ENCODE peak calls at places on chromosome 5, in eight cellular contexts. One of them, this sample, is unnamed.
A peak's percentile ranks its signal among the peaks of the same experiment; 100 is the strongest.

GRCh38 chr5:126253406-126253805 is 169.8 kb upstream of the GRAMD2B start:
- DNase-seq in Peyer's patch: no peak
- DNase-seq in psoas muscle: no peak
- DNase-seq in esophagus squamous epithelium: no peak
- DNase-seq in heart right ventricle: no peak
- DNase-seq in mesendoderm: no peak
- DNase-seq in H9: no peak
- DNase-seq in foreskin keratinocyte: no peak
- DNase-seq in this sample: no peak

GRCh38 chr5:150485770-150486401 is 22.0 kb upstream of the NDST1 start:
- DNase-seq in Peyer's patch: peak; percentile 67
- DNase-seq in psoas muscle: peak; percentile 72
- DNase-seq in esophagus squamous epithelium: no peak
- DNase-seq in heart right ventricle: peak; percentile 78
- DNase-seq in mesendoderm: peak; percentile 75
- DNase-seq in H9: peak; percentile 46
- DNase-seq in foreskin keratinocyte: no peak
- DNase-seq in this sample: no peak

GRCh38 chr5:39606592-39606990 is 181.8 kb upstream of the DAB2 start:
- DNase-seq in Peyer's patch: no peak
- DNase-seq in psoas muscle: no peak
- DNase-seq in esophagus squamous epithelium: no peak
- DNase-seq in heart right ventricle: no peak
- DNase-seq in mesendoderm: no peak
- DNase-seq in H9: no peak
- DNase-seq in foreskin keratinocyte: no peak
- DNase-seq in this sample: no peak

GRCh38 chr5:142109356-142110045 is 922 bp downstream of the NDFIP1 start:
- DNase-seq in Peyer's patch: peak; percentile 52
- DNase-seq in psoas muscle: no peak
- DNase-seq in esophagus squamous epithelium: no peak
- DNase-seq in heart right ventricle: no peak
- DNase-seq in mesendoderm: peak; percentile 42
- DNase-seq in H9: no peak
- DNase-seq in foreskin keratinocyte: peak; percentile 23
- DNase-seq in this sample: no peak

GRCh38 chr5:31717586-31717985 is 78.7 kb downstream of the PDZD2 start:
- DNase-seq in Peyer's patch: no peak
- DNase-seq in psoas muscle: no peak
- DNase-seq in esophagus squamous epithelium: no peak
- DNase-seq in heart right ventricle: no peak
- DNase-seq in mesendoderm: no peak
- DNase-seq in H9: no peak
- DNase-seq in foreskin keratinocyte: no peak
- DNase-seq in this sample: no peak

GRCh38 chr5:137621861-137622823 is 113.7 kb downstream of the KLHL3 start:
- DNase-seq in Peyer's patch: no peak
- DNase-seq in psoas muscle: peak; percentile 81
- DNase-seq in esophagus squamous epithelium: no peak
- DNase-seq in heart right ventricle: peak; percentile 44
- DNase-seq in mesendoderm: no peak
- DNase-seq in H9: no peak
- DNase-seq in foreskin keratinocyte: peak; percentile 96
- DNase-seq in this sample: peak; percentile 78

GRCh38 chr5:168073311-168073710 is 218.1 kb upstream of the WWC1 start:
- DNase-seq in Peyer's patch: no peak
- DNase-seq in psoas muscle: no peak
- DNase-seq in esophagus squamous epithelium: no peak
- DNase-seq in heart right ventricle: no peak
- DNase-seq in mesendoderm: no peak
- DNase-seq in H9: no peak
- DNase-seq in foreskin keratinocyte: peak; percentile 30
- DNase-seq in this sample: no peak

GRCh38 chr5:42811591-42812392 is at the start of gene SELENOP:
- DNase-seq in Peyer's patch: peak; percentile 81
- DNase-seq in psoas muscle: peak; percentile 30
- DNase-seq in esophagus squamous epithelium: no peak
- DNase-seq in heart right ventricle: no peak
- DNase-seq in mesendoderm: peak; percentile 87
- DNase-seq in H9: no peak
- DNase-seq in foreskin keratinocyte: peak; percentile 85
- DNase-seq in this sample: no peak

GRCh38 chr5:41778410-41778809 is 91.8 kb downstream of the OXCT1 start:
- DNase-seq in Peyer's patch: no peak
- DNase-seq in psoas muscle: no peak
- DNase-seq in esophagus squamous epithelium: no peak
- DNase-seq in heart right ventricle: no peak
- DNase-seq in mesendoderm: no peak
- DNase-seq in H9: no peak
- DNase-seq in foreskin keratinocyte: no peak
- DNase-seq in this sample: no peak

GRCh38 chr5:59789197-59789596 is 104.3 kb downstream of the PDE4D start:
- DNase-seq in Peyer's patch: no peak
- DNase-seq in psoas muscle: no peak
- DNase-seq in esophagus squamous epithelium: no peak
- DNase-seq in heart right ventricle: no peak
- DNase-seq in mesendoderm: no peak
- DNase-seq in H9: no peak
- DNase-seq in foreskin keratinocyte: peak; percentile 52
- DNase-seq in this sample: no peak

GRCh38 chr5:59789894-59790293 is 103.6 kb downstream of the PDE4D start:
- DNase-seq in Peyer's patch: no peak
- DNase-seq in psoas muscle: no peak
- DNase-seq in esophagus squamous epithelium: no peak
- DNase-seq in heart right ventricle: no peak
- DNase-seq in mesendoderm: no peak
- DNase-seq in H9: no peak
- DNase-seq in foreskin keratinocyte: no peak
- DNase-seq in this sample: no peak

GRCh38 chr5:59791602-59792001 is 101.9 kb downstream of the PDE4D start:
- DNase-seq in Peyer's patch: no peak
- DNase-seq in psoas muscle: no peak
- DNase-seq in esophagus squamous epithelium: no peak
- DNase-seq in heart right ventricle: no peak
- DNase-seq in mesendoderm: no peak
- DNase-seq in H9: no peak
- DNase-seq in foreskin keratinocyte: peak; percentile 24
- DNase-seq in this sample: no peak

GRCh38 chr5:59791131-59791485 is 102.4 kb downstream of the PDE4D start:
- DNase-seq in Peyer's patch: no peak
- DNase-seq in psoas muscle: no peak
- DNase-seq in esophagus squamous epithelium: no peak
- DNase-seq in heart right ventricle: no peak
- DNase-seq in mesendoderm: no peak
- DNase-seq in H9: no peak
- DNase-seq in foreskin keratinocyte: no peak
- DNase-seq in this sample: no peak

DNA sequence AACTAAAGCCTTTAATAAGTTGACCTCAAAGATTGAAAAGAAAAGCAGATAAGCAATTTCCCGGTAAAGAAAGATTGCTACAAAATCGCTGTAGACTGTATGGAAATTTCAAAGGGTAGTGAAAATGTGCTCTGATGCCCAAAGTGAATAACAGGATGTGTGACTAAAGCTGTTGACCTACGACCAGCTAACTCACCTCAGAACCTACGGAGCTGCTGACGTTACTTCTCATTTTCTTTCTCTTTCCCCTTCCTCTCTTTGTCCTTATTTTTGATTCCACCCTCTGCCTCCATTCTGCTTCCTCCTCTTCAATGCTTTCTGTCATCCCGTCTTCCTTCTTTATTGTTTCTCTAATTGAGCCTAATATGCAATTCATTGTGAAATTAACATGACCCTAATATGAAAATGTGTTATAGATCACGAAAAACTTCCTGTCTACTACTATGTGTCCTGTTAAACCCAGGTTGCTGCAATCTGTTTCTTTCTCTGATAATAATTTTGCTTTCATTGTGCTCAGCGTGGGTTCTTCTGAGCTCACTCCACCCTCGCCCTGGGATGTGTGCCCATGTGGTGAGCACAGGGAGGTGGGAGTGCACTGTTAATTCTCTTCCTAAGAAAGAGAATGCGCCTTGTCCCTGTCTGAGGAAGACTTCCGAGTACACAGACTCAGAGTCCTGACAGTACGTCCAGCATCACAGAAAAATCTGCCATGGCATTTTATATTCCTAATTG is 103.0 kb downstream of the PDE4D start:
- DNase-seq in Peyer's patch: no peak
- DNase-seq in psoas muscle: no peak
- DNase-seq in esophagus squamous epithelium: no peak
- DNase-seq in heart right ventricle: no peak
- DNase-seq in mesendoderm: no peak
- DNase-seq in H9: no peak
- DNase-seq in foreskin keratinocyte: peak; percentile 69
- DNase-seq in this sample: no peak
- H3K4me1 ChIP-seq in Peyer's patch: no peaks in the 10 kb centered on the region
- H3K4me1 ChIP-seq in psoas muscle: peaks cover 7% of the 10 kb centered on the region
- H3K4me1 ChIP-seq in esophagus squamous epithelium: peaks cover 7% of the 10 kb centered on the region
- H3K4me1 ChIP-seq in heart right ventricle: no peaks in the 10 kb centered on the region
- H3K4me1 ChIP-seq in mesendoderm: peaks cover under 1% of the 10 kb centered on the region
- H3K4me1 ChIP-seq in H9: no peaks in the 10 kb centered on the region
- H3K4me1 ChIP-seq in foreskin keratinocyte: peaks cover 36% of the 10 kb centered on the region
- H3K4me1 ChIP-seq in this sample: no peaks in the 10 kb centered on the region

DNA sequence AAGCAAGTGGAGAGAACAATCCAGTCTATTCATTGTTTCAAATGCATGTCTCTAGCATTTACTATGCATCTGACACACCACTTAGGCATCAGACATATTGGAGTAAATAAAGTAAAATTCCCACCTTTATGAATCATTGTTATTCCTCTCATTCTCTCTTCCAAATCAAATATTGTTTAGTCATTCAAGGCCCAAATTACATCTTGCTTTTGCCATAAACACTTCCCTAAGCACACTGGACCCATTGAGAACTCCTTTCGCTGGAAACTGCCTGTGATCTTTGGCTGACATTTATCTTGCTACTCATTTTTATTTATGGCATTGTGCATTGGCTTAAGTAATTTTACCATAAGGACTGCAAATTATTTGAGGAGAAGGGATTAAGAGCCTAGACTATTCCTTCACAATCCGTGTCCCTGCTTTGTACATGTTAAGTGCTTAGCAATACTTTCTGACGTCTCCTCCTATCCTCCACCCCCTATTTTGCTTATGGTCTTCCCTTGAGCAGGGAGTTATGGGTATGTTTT is 7.4 kb downstream of the C5orf46 start:
- DNase-seq in Peyer's patch: no peak
- DNase-seq in psoas muscle: no peak
- DNase-seq in esophagus squamous epithelium: no peak
- DNase-seq in heart right ventricle: no peak
- DNase-seq in mesendoderm: no peak
- DNase-seq in H9: no peak
- DNase-seq in foreskin keratinocyte: peak; percentile 72
- DNase-seq in this sample: no peak
- H3K4me1 ChIP-seq in Peyer's patch: no peaks in the 10 kb centered on the region
- H3K4me1 ChIP-seq in psoas muscle: no peaks in the 10 kb centered on the region
- H3K4me1 ChIP-seq in esophagus squamous epithelium: no peaks in the 10 kb centered on the region
- H3K4me1 ChIP-seq in heart right ventricle: no peaks in the 10 kb centered on the region
- H3K4me1 ChIP-seq in mesendoderm: no peaks in the 10 kb centered on the region
- H3K4me1 ChIP-seq in H9: no peaks in the 10 kb centered on the region
- H3K4me1 ChIP-seq in foreskin keratinocyte: peaks cover 10% of the 10 kb centered on the region
- H3K4me1 ChIP-seq in this sample: peaks cover 35% of the 10 kb centered on the region

DNA sequence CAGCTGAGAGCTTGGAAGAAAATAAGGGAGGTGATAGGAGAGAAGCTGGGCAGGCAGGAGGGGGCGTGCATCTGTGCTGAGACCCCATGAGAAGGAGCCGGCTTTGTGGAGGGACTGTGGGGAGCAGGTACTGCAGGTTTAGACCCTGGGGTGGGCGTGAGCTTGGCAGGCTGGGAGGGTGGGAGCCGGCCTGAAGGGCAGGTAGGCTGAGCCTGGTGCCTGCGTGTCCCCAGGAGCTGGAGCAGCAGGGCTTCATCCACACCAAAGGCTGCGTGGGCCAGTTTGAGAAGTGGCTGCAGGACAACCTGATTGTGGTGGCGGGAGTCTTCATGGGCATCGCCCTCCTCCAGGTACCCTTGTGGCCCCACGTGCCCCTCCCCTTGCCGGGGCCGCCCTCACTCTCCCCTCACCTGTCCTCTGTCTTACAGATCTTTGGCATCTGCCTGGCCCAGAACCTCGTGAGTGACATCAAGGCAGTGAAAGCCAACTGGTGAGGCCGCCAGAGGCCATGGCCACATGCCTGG is 9.2 kb downstream of the TSPAN17 start:
- DNase-seq in Peyer's patch: no peak
- DNase-seq in psoas muscle: no peak
- DNase-seq in esophagus squamous epithelium: no peak
- DNase-seq in heart right ventricle: no peak
- DNase-seq in mesendoderm: no peak
- DNase-seq in H9: no peak
- DNase-seq in foreskin keratinocyte: no peak
- DNase-seq in this sample: no peak
- H3K4me1 ChIP-seq in Peyer's patch: peaks cover 22% of the 10 kb centered on the region
- H3K4me1 ChIP-seq in psoas muscle: peaks cover 7% of the 10 kb centered on the region
- H3K4me1 ChIP-seq in esophagus squamous epithelium: peaks cover 34% of the 10 kb centered on the region
- H3K4me1 ChIP-seq in heart right ventricle: peaks cover 10% of the 10 kb centered on the region
- H3K4me1 ChIP-seq in mesendoderm: no peaks in the 10 kb centered on the region
- H3K4me1 ChIP-seq in H9: no peaks in the 10 kb centered on the region
- H3K4me1 ChIP-seq in foreskin keratinocyte: no peaks in the 10 kb centered on the region
- H3K4me1 ChIP-seq in this sample: no peaks in the 10 kb centered on the region

GRCh38 chr5:138640138-138640537 is 64.9 kb upstream of the HSPA9 start:
- DNase-seq in Peyer's patch: no peak
- DNase-seq in psoas muscle: no peak
- DNase-seq in esophagus squamous epithelium: no peak
- DNase-seq in heart right ventricle: no peak
- DNase-seq in mesendoderm: no peak
- DNase-seq in H9: no peak
- DNase-seq in foreskin keratinocyte: no peak
- DNase-seq in this sample: no peak

GRCh38 chr5:138643040-138643791 is 68.0 kb upstream of the HSPA9 start:
- DNase-seq in Peyer's patch: no peak
- DNase-seq in psoas muscle: no peak
- DNase-seq in esophagus squamous epithelium: no peak
- DNase-seq in heart right ventricle: no peak
- DNase-seq in mesendoderm: peak; percentile 42
- DNase-seq in H9: no peak
- DNase-seq in foreskin keratinocyte: no peak
- DNase-seq in this sample: no peak

GRCh38 chr5:138641547-138642298 is 66.5 kb upstream of the HSPA9 start:
- DNase-seq in Peyer's patch: peak; percentile 81
- DNase-seq in psoas muscle: peak; percentile 65
- DNase-seq in esophagus squamous epithelium: no peak
- DNase-seq in heart right ventricle: peak; percentile 74
- DNase-seq in mesendoderm: peak; percentile 90
- DNase-seq in H9: peak; percentile 86
- DNase-seq in foreskin keratinocyte: peak; percentile 47
- DNase-seq in this sample: peak; percentile 28

GRCh38 chr5:138639326-138639725 is 64.1 kb upstream of the HSPA9 start:
- DNase-seq in Peyer's patch: no peak
- DNase-seq in psoas muscle: no peak
- DNase-seq in esophagus squamous epithelium: no peak
- DNase-seq in heart right ventricle: no peak
- DNase-seq in mesendoderm: no peak
- DNase-seq in H9: no peak
- DNase-seq in foreskin keratinocyte: no peak
- DNase-seq in this sample: no peak

DNA sequence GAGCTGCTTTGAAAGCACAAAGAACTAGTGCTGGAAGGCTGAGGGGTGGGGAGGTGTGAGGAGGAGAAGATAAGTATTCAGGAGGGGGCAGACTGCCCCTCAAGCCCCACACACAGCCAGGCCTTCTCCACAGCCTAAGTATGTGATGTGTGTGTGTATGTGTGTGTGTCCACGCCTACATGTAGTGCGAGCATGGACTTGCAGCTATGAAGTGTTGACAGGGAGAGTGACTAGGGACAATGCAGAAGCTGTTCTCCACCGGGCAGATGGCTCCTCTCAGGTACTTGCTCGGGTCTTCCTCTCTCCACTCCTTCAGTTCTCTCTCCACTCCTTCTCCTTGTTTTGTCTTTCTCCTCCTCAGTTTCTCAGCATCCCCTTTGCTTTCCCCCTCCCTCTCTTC is 65.7 kb upstream of the HSPA9 start:
- DNase-seq in Peyer's patch: no peak
- DNase-seq in psoas muscle: no peak
- DNase-seq in esophagus squamous epithelium: no peak
- DNase-seq in heart right ventricle: no peak
- DNase-seq in mesendoderm: no peak
- DNase-seq in H9: no peak
- DNase-seq in foreskin keratinocyte: no peak
- DNase-seq in this sample: no peak
- H3K4me1 ChIP-seq in Peyer's patch: no peaks in the 10 kb centered on the region
- H3K4me1 ChIP-seq in psoas muscle: no peaks in the 10 kb centered on the region
- H3K4me1 ChIP-seq in esophagus squamous epithelium: peaks cover 4% of the 10 kb centered on the region
- H3K4me1 ChIP-seq in heart right ventricle: no peaks in the 10 kb centered on the region
- H3K4me1 ChIP-seq in mesendoderm: peaks cover 9% of the 10 kb centered on the region
- H3K4me1 ChIP-seq in H9: no peaks in the 10 kb centered on the region
- H3K4me1 ChIP-seq in foreskin keratinocyte: no peaks in the 10 kb centered on the region
- H3K4me1 ChIP-seq in this sample: no peaks in the 10 kb centered on the region